ENCODE peak calls at places on chromosomes 1 and 21, in seven cellular contexts. B is K562, L is GM12891, K is GM12878, T is HepG2, P is GM12892, Q is H1. I is an unnamed sample.

GRCh38 chr1:105533996-105534395 is 1522.5 kb upstream of the PRMT6 start:
- DNase-seq in B (no peak), L (no peak), K (no peak), T (no peak), P (no peak), Q (no peak), I (no peak)

GRCh38 chr1:204130178-204130577 is 21.7 kb downstream of the ETNK2 start:
- DNase-seq in B (no peak), L (no peak), K (no peak), T (no peak), P (no peak), Q (no peak), I (peak; percentile 80)

GRCh38 chr1:152497273-152497672 is 13.3 kb upstream of the LCE5A start:
- DNase-seq in B (peak; percentile 28), L (no peak), K (no peak), T (peak; percentile 20), P (no peak), Q (no peak), I (no peak)

GRCh38 chr1:147167361-147167760 is 4.9 kb downstream of the PRKAB2 start:
- DNase-seq in B (no peak), L (no peak), K (no peak), T (peak; percentile 24), P (no peak), Q (no peak), I (no peak)

GRCh38 chr1:58717979-58718378 is 18.1 kb upstream of the MYSM1 start:
- DNase-seq in B (no peak), L (no peak), K (no peak), T (no peak), P (no peak), Q (no peak), I (no peak)

GRCh38 chr1:29356663-29357062 is 120.3 kb downstream of the PTPRU start:
- DNase-seq in B (peak; percentile 87), L (no peak), K (no peak), T (no peak), P (peak; percentile 28), Q (no peak), I (no peak)

GRCh38 chr1:192602757-192603156 is 27.2 kb downstream of the RGS1 start:
- DNase-seq in B (no peak), L (no peak), K (no peak), T (no peak), P (no peak), Q (no peak), I (no peak)

GRCh38 chr1:172970186-172970585 is 80.6 kb downstream of the TNFSF18 start:
- DNase-seq in B (no peak), L (no peak), K (no peak), T (no peak), P (no peak), Q (no peak), I (no peak)

GRCh38 chr21:44902268-44903053 is 18.2 kb downstream of the ITGB2 start:
- DNase-seq in B (no peak), L (no peak), K (no peak), T (no peak), P (no peak), Q (no peak), I (no peak)

GRCh38 chr1:26237230-26237966 is 3.4 kb downstream of the CEP85 start:
- DNase-seq in B (no peak), L (no peak), K (no peak), T (no peak), P (no peak), Q (no peak), I (no peak)

GRCh38 chr1:62725981-62726588 is 37.9 kb upstream of the DOCK7 start:
- DNase-seq in B (no peak), L (no peak), K (no peak), T (no peak), P (no peak), Q (no peak), I (no peak)

GRCh38 chr1:94840811-94841210 is 20.7 kb downstream of the SLC44A3 start:
- DNase-seq in B (no peak), L (no peak), K (no peak), T (no peak), P (no peak), Q (no peak), I (no peak)

GRCh38 chr21:29178936-29179335 is 48.5 kb downstream of the MAP3K7CL start:
- DNase-seq in B (no peak), L (no peak), K (no peak), T (no peak), P (no peak), Q (no peak), I (no peak)

GRCh38 chr1:23216771-23217420 is 406 bp downstream of the HTR1D start:
- DNase-seq in B (peak; percentile 88), L (peak; percentile 54), K (no peak), T (no peak), P (peak; percentile 54), Q (no peak), I (peak; percentile 89)

GRCh38 chr1:185969524-185969991 is 235.4 kb downstream of the HMCN1 start:
- DNase-seq in B (no peak), L (no peak), K (no peak), T (no peak), P (no peak), Q (no peak), I (no peak)

GRCh38 chr1:212147581-212148033 is 112.1 kb downstream of the DTL start:
- DNase-seq in B (peak; percentile 39), L (no peak), K (no peak), T (no peak), P (no peak), Q (no peak), I (no peak)

DNA sequence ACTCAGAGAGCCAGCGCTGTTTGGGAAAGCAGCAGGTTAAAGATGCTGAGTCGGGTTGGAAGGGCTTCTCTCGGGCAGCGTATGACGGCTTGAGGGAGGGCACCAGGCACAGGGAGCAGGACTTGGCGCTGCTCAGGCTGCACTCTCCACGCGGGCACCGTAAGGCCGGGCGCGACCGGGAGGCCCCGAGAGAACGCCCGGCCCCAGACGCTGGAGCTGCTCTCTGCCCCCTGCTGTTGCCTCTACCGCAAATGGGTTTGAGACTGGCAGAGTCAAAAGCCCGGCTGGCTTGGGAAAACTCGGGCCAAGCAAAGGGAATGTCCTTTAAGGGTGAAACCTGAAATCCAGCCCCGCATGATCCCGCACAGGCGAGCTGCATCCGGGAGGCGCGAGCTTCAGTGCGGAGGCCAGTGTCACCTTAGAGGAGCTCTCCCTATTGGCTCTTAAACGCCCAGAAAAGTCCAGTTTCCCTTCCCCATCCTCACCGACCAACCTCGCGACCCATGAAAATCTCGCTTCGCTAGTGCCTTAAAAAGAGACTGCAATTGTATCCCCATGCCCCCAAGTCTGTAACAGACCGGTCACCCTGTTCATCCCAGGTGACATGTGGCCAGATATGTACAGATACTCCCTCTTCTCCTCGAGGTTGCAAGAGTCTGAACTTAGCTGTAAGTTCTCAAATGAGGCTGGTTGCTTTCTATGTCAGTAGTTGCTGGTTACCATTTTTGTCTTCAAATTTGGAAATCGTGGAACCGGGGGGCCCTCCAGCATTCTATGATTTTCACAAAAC is 1.1 kb downstream of the PRRX1 start:
- DNase-seq in B (no peak), L (no peak), K (no peak), T (no peak), P (no peak), Q (no peak), I (peak; percentile 64)
- TF ChIP-seq TAF1 in B (no peak), L (no peak), K (no peak), T (no peak), P (no peak), Q (no peak), I (no peak)

GRCh38 chr1:237000191-237000590 is 4.0 kb downstream of the MT1HL1 start:
- DNase-seq in B (no peak), L (no peak), K (no peak), T (no peak), P (no peak), Q (no peak), I (no peak)
- TF ChIP-seq TAF1 in B (no peak), L (no peak), K (no peak), T (no peak), P (no peak), Q (no peak), I (no peak)

DNA sequence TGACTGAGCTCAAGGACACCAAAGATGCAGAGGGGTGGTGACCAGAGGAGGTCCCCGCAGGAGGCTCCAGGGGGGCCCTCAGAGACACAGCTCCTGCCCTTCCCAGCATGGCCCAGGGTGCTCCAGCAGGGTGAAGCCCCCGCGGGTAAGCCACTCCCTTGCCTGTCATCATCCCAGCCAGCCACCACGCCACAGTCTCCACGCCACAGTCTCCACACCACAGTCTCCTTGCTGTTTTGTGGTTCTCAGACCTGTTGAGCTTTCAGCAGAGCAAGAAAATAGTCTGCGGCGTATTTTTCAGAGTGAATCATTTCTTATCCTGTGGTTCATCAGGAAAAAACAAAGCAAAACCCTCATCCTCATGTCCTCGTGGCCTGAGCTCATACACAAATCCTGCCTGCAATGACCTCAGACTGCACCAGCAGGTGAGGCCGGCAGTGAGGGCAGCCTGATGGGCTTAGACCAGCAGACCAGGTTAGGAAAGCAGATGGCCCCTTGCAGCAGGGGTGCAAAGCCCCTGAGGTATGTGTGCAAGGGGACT is 25.7 kb upstream of the ABCG1 start:
- DNase-seq in B (no peak), L (no peak), K (no peak), T (no peak), P (no peak), Q (no peak), I (no peak)
- TF ChIP-seq TAF1 in B (no peak), L (no peak), K (no peak), T (no peak), P (no peak), Q (no peak), I (no peak)

GRCh38 chr1:8397511-8397910 is 79.6 kb downstream of the SLC45A1 start:
- DNase-seq in B (no peak), L (no peak), K (peak; percentile 73), T (no peak), P (no peak), Q (no peak), I (no peak)

GRCh38 chr1:8394456-8395321 is 76.8 kb downstream of the SLC45A1 start:
- DNase-seq in B (no peak), L (no peak), K (no peak), T (no peak), P (no peak), Q (no peak), I (no peak)

GRCh38 chr1:8396912-8397406 is 79.0 kb downstream of the SLC45A1 start:
- DNase-seq in B (no peak), L (no peak), K (peak; percentile 49), T (peak; percentile 38), P (no peak), Q (no peak), I (peak; percentile 60)

GRCh38 chr1:8395433-8395866 is 77.5 kb downstream of the SLC45A1 start:
- DNase-seq in B (no peak), L (no peak), K (peak; percentile 51), T (no peak), P (no peak), Q (no peak), I (no peak)

DNA sequence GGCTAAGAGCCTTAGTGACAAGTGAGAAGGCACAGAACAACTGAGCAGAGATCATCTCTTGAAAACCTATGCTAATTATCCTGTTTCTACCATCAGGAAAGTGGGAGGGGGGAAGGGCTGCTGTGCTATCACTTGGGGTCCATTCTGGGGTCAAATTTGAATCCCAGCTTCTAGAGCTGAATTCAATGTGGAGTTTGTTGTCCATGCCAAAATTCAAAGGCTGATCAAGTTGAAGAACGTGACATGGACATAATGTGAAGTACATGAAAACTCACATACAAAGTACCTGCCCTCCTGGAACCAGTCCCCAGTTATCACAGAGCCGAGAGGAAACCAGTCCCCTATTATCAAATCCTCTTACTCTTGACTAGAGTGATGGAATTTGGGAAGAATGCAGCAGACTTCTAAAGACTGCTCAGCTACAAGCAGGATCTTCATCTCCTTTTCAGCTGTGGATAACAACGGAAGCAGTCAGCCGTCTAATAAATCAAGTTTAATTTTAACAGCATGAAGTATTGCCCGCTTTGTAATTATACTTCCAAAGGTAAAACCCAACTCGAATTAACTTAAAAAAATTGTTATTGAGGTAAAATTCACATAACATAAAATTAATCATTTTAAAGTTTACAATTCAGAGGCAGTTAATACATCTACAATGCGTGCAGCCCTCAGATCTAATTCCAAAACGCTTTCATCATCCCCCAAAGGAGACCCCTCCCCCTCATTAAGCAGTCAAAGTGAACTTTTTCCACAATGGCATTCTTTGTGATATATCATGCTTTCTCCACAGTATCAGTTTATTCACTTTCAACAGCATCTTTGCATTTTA is 78.4 kb downstream of the SLC45A1 start:
- DNase-seq in B (no peak), L (no peak), K (no peak), T (no peak), P (no peak), Q (no peak), I (no peak)
- TF ChIP-seq TAF1 in B (no peak), L (no peak), K (no peak), T (no peak), P (no peak), Q (no peak), I (no peak)

I was measured in SK-N-SH.